ENCODE peak calls at places on chromosome 3, in six cellular contexts. One of them, this sample, is unnamed.

GRCh38 chr3:170865209-170866094 is 4.5 kb downstream of the RPL22L1 start:
- DNase-seq in ACHN: peak
- DNase-seq in esophagus muscularis mucosa: no peak
- DNase-seq in effector memory CD8-positive, alpha-beta T cell: no peak
- DNase-seq in hypothalamus: no peak
- DNase-seq in germinal center: no peak
- DNase-seq in this sample: no peak

GRCh38 chr3:166205158-166205557 is 367.9 kb upstream of the BCHE start:
- DNase-seq in hypothalamus: no peak
- DNase-seq in ACHN: no peak
- DNase-seq in effector memory CD8-positive, alpha-beta T cell: no peak
- DNase-seq in esophagus muscularis mucosa: no peak
- DNase-seq in germinal center: no peak
- DNase-seq in this sample: no peak

GRCh38 chr3:63877737-63878393 is 14.2 kb downstream of the ATXN7 start:
- DNase-seq in effector memory CD8-positive, alpha-beta T cell: no peak
- DNase-seq in hypothalamus: no peak
- DNase-seq in esophagus muscularis mucosa: no peak
- DNase-seq in germinal center: no peak
- DNase-seq in ACHN: no peak
- DNase-seq in this sample: no peak

GRCh38 chr3:63661242-63661641 is 8.8 kb downstream of the SNTN start:
- DNase-seq in esophagus muscularis mucosa: no peak
- DNase-seq in germinal center: no peak
- DNase-seq in ACHN: peak
- DNase-seq in effector memory CD8-positive, alpha-beta T cell: no peak
- DNase-seq in hypothalamus: no peak
- DNase-seq in this sample: no peak

GRCh38 chr3:123375014-123375940 is 73.6 kb downstream of the ADCY5 start:
- DNase-seq in esophagus muscularis mucosa: no peak
- DNase-seq in germinal center: no peak
- DNase-seq in hypothalamus: no peak
- DNase-seq in effector memory CD8-positive, alpha-beta T cell: no peak
- DNase-seq in ACHN: no peak
- DNase-seq in this sample: no peak

GRCh38 chr3:28901029-28901428 is 379.8 kb upstream of the RBMS3 start:
- DNase-seq in esophagus muscularis mucosa: no peak
- DNase-seq in germinal center: no peak
- DNase-seq in effector memory CD8-positive, alpha-beta T cell: no peak
- DNase-seq in ACHN: no peak
- DNase-seq in hypothalamus: no peak
- DNase-seq in this sample: no peak

GRCh38 chr3:139564290-139564861 is 24.8 kb upstream of the RBP1 start:
- DNase-seq in hypothalamus: no peak
- DNase-seq in esophagus muscularis mucosa: peak
- DNase-seq in ACHN: no peak
- DNase-seq in germinal center: no peak
- DNase-seq in effector memory CD8-positive, alpha-beta T cell: no peak
- DNase-seq in this sample: no peak

GRCh38 chr3:36417237-36417636 is 36.9 kb downstream of the STAC start:
- DNase-seq in hypothalamus: no peak
- DNase-seq in esophagus muscularis mucosa: no peak
- DNase-seq in germinal center: no peak
- DNase-seq in ACHN: no peak
- DNase-seq in effector memory CD8-positive, alpha-beta T cell: no peak
- DNase-seq in this sample: no peak

GRCh38 chr3:126129408-126129891 is 45.5 kb upstream of the SLC41A3 start:
- DNase-seq in esophagus muscularis mucosa: peak
- DNase-seq in hypothalamus: no peak
- DNase-seq in effector memory CD8-positive, alpha-beta T cell: no peak
- DNase-seq in germinal center: no peak
- DNase-seq in ACHN: peak
- DNase-seq in this sample: no peak

GRCh38 chr3:65560901-65561300 is 477.8 kb downstream of the MAGI1 start:
- DNase-seq in esophagus muscularis mucosa: no peak
- DNase-seq in ACHN: no peak
- DNase-seq in effector memory CD8-positive, alpha-beta T cell: no peak
- DNase-seq in germinal center: no peak
- DNase-seq in hypothalamus: no peak
- DNase-seq in this sample: no peak

GRCh38 chr3:156860873-156861272 is 34.7 kb downstream of the LEKR1 start:
- DNase-seq in esophagus muscularis mucosa: no peak
- DNase-seq in ACHN: no peak
- DNase-seq in hypothalamus: no peak
- DNase-seq in germinal center: no peak
- DNase-seq in effector memory CD8-positive, alpha-beta T cell: no peak
- DNase-seq in this sample: no peak

GRCh38 chr3:35141406-35141805 is 497.9 kb upstream of the ARPP21 start:
- DNase-seq in esophagus muscularis mucosa: no peak
- DNase-seq in ACHN: no peak
- DNase-seq in hypothalamus: no peak
- DNase-seq in germinal center: no peak
- DNase-seq in effector memory CD8-positive, alpha-beta T cell: no peak
- DNase-seq in this sample: no peak

This sample was measured in kidney epithelial cell.